ENCODE peak calls at places on chromosomes 3 and 15, in seven cellular contexts. P is stimulated activated CD4-positive, alpha-beta T cell treated with anti-CD3 and anti-CD28 coated beads, TNF-alpha, amount 100 ng/mL, for 1 hour; W is AG04450; D is GM13976; T is GM12892; U is iris pigment epithelial cell; R is A549. J is an unnamed sample.

GRCh38 chr3:83941990-83942710 is 1016.6 kb upstream of the CADM2 start:
- DNase-seq in T (no peak), P (no peak), R (no peak), W (no peak), D (no peak), U (no peak), J (no peak)

GRCh38 chr3:50345586-50345985 is at the start of gene ZMYND10:
- DNase-seq in U (no peak), W (no peak), R (peak; percentile 58), D (peak; percentile 89), P (peak; percentile 62), T (peak; percentile 76), J (no peak)

GRCh38 chr3:136817448-136817847 is 1.5 kb upstream of the SLC35G2 start:
- DNase-seq in D (no peak), U (no peak), W (no peak), P (no peak), R (no peak), T (no peak), J (no peak)

GRCh38 chr15:79858469-79858868 is 38.3 kb downstream of the MTHFS start:
- DNase-seq in W (no peak), T (no peak), R (peak; percentile 18), U (no peak), D (no peak), P (no peak), J (no peak)

GRCh38 chr3:59821274-59821673 is 771.4 kb upstream of the CFAP20DC start:
- DNase-seq in D (no peak), P (no peak), W (no peak), R (no peak), T (no peak), U (no peak), J (no peak)

GRCh38 chr3:173893066-173893465 is 495.5 kb downstream of the NLGN1 start:
- DNase-seq in W (no peak), U (peak; percentile 31), P (no peak), D (no peak), R (no peak), T (no peak), J (peak; percentile 15)

GRCh38 chr3:72661115-72661457 is 187.2 kb downstream of the SHQ1 start:
- DNase-seq in R (peak; percentile 76), P (no peak), T (no peak), U (peak; percentile 61), D (no peak), W (peak; percentile 29), J (peak; percentile 8)

GRCh38 chr3:52072471-52072870 is 16.1 kb upstream of the DUSP7 start:
- DNase-seq in R (no peak), P (no peak), W (no peak), U (no peak), T (no peak), D (no peak), J (no peak)

GRCh38 chr15:59388670-59389069 is 16.0 kb upstream of the MYO1E start:
- DNase-seq in R (peak; percentile 53), U (peak; percentile 76), P (no peak), T (no peak), D (no peak), W (no peak), J (no peak)

GRCh38 chr3:16056210-16056607 is 118.3 kb upstream of the GALNT15 start:
- DNase-seq in U (peak; percentile 85), T (no peak), D (no peak), R (peak; percentile 44), W (no peak), P (no peak), J (peak; percentile 17)

GRCh38 chr3:43894176-43895049 is 203.7 kb downstream of the ABHD5 start:
- DNase-seq in R (peak; percentile 77), T (peak; percentile 34), W (peak; percentile 61), D (peak; percentile 75), P (peak; percentile 12), U (peak; percentile 67), J (peak; percentile 84)

GRCh38 chr15:48625126-48625525 is 20.4 kb downstream of the FBN1 start:
- DNase-seq in W (no peak), U (no peak), D (no peak), P (no peak), T (no peak), R (no peak), J (no peak)

GRCh38 chr3:185157347-185157746 is 4.5 kb upstream of the C3orf70 start:
- DNase-seq in D (no peak), U (no peak), P (no peak), W (no peak), R (no peak), T (no peak), J (no peak)

GRCh38 chr3:127391436-127392145 is 103.7 kb upstream of the PRR20G start:
- DNase-seq in P (no peak), U (no peak), D (no peak), W (no peak), R (no peak), T (no peak), J (no peak)

GRCh38 chr3:13288732-13289718 is 131.1 kb downstream of the NUP210 start:
- DNase-seq in W (no peak), P (no peak), U (no peak), R (no peak), D (no peak), T (no peak), J (no peak)

GRCh38 chr3:67380118-67380517 is 274.3 kb downstream of the SUCLG2 start:
- DNase-seq in W (no peak), D (no peak), T (no peak), U (no peak), P (no peak), R (no peak), J (no peak)

GRCh38 chr3:185978516-185978915 is 40.7 kb upstream of the TRA2B start:
- DNase-seq in T (no peak), D (no peak), U (no peak), P (no peak), R (no peak), W (no peak), J (no peak)

GRCh38 chr3:101840066-101840465 is 9.2 kb upstream of the NFKBIZ start:
- DNase-seq in U (no peak), P (no peak), W (no peak), D (no peak), R (no peak), T (no peak), J (no peak)

GRCh38 chr3:15327941-15328340 is 4.4 kb downstream of the SH3BP5 start:
- DNase-seq in U (peak; percentile 42), T (no peak), D (no peak), R (no peak), P (no peak), W (no peak), J (peak; percentile 96)

GRCh38 chr15:99564221-99565030 is 1.4 kb upstream of the MEF2A start:
- DNase-seq in P (no peak), W (no peak), R (no peak), T (no peak), U (peak; percentile 41), D (peak; percentile 55), J (peak; percentile 37)

GRCh38 chr15:31330836-31331235 is 4.2 kb downstream of the KLF13 start:
- DNase-seq in U (no peak), W (no peak), T (no peak), P (no peak), R (no peak), D (no peak), J (no peak)

GRCh38 chr15:73317651-73318462 is 50.9 kb downstream of the HCN4 start:
- DNase-seq in W (no peak), R (no peak), D (no peak), P (no peak), U (no peak), T (no peak), J (no peak)